ENCODE peak calls at places on chromosomes 1 and 21, in six cellular contexts. Y is tibial artery, B is IMR-90, D is colonic mucosa, G is ovary, L is psoas muscle. C is an unnamed sample.

GRCh38 chr1:244044423-244044822 is 6.7 kb upstream of the ZBTB18 start:
- DNase-seq in L (no peak), Y (no peak), G (no peak), D (no peak), B (no peak), C (no peak)

GRCh38 chr1:161206411-161207140 is 4.4 kb downstream of the NDUFS2 start:
- DNase-seq in G (peak), Y (no peak), B (peak), L (no peak), D (no peak), C (no peak)

GRCh38 chr1:29650476-29650875 is 414.2 kb downstream of the PTPRU start:
- DNase-seq in G (no peak), L (no peak), Y (peak), B (no peak), D (peak), C (no peak)

GRCh38 chr21:18499761-18500376 is 96.3 kb upstream of the TMPRSS15 start:
- DNase-seq in G (no peak), B (peak), D (peak), L (no peak), Y (no peak), C (no peak)

GRCh38 chr21:31198575-31198974 is 145.5 kb downstream of the TIAM1 start:
- DNase-seq in D (no peak), B (peak), Y (no peak), L (no peak), G (no peak), C (no peak)

GRCh38 chr1:94954292-94955220 is 27.6 kb upstream of the CNN3 start:
- DNase-seq in G (no peak), L (no peak), B (no peak), D (no peak), Y (no peak), C (no peak)

GRCh38 chr1:164728719-164729118 is 169.7 kb downstream of the PBX1 start:
- DNase-seq in L (no peak), B (no peak), Y (no peak), D (no peak), G (no peak), C (peak)

GRCh38 chr21:34807146-34807880 is 138.5 kb downstream of the CLIC6 start:
- DNase-seq in G (no peak), B (peak), Y (no peak), L (no peak), D (no peak), C (peak)

GRCh38 chr21:21463456-21463855 is 465.2 kb downstream of the NCAM2 start:
- DNase-seq in Y (no peak), L (no peak), B (no peak), D (no peak), G (no peak), C (no peak)

GRCh38 chr21:43302769-43303168 is 124.2 kb downstream of the SIK1 start:
- DNase-seq in G (no peak), L (peak), Y (peak), B (no peak), D (no peak), C (no peak)
- TF ChIP-seq CTCF in G (no peak), L (no peak), Y (no peak), B (no peak), D (no peak), C (no peak)

GRCh38 chr1:187471555-187471954 is 642.8 kb downstream of the PLA2G4A start:
- DNase-seq in G (no peak), Y (no peak), D (no peak), B (peak), L (no peak), C (no peak)

GRCh38 chr1:187476671-187477070 is 647.9 kb downstream of the PLA2G4A start:
- DNase-seq in L (no peak), D (no peak), G (no peak), B (peak), Y (no peak), C (no peak)

GRCh38 chr1:187469836-187470235 is 641.1 kb downstream of the PLA2G4A start:
- DNase-seq in B (no peak), L (no peak), G (no peak), Y (no peak), D (no peak), C (no peak)

GRCh38 chr1:187477103-187477502 is 648.4 kb downstream of the PLA2G4A start:
- DNase-seq in L (no peak), B (no peak), D (no peak), Y (no peak), G (no peak), C (no peak)

DNA sequence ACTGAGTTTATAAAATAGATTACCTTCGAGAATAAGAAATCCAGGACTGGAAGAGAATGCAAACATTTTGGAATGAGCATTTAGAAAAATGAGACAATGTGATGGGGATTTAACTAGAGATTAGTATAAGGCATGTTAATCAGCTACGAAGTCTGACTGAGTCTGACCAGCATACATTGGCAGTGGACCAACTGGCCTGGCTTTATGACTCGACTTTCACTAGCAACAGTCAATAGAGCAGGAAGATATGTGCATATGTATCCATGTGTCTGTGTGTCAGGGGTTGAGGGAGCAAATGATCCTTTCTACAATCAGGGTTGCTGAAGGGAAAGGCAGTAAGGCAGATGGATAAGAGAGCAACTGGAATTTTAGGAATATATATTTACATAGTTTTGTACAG is 645.5 kb downstream of the PLA2G4A start:
- DNase-seq in Y (no peak), D (no peak), G (no peak), L (no peak), B (peak), C (no peak)
- TF ChIP-seq CTCF in Y (no peak), D (no peak), G (no peak), L (no peak), B (no peak), C (no peak)

GRCh38 chr1:209076688-209077087 is 506.8 kb upstream of the CAMK1G start:
- DNase-seq in B (no peak), Y (no peak), D (no peak), L (no peak), G (no peak), C (no peak)
- TF ChIP-seq CTCF in B (no peak), Y (no peak), D (no peak), L (no peak), G (no peak), C (peak)

DNA sequence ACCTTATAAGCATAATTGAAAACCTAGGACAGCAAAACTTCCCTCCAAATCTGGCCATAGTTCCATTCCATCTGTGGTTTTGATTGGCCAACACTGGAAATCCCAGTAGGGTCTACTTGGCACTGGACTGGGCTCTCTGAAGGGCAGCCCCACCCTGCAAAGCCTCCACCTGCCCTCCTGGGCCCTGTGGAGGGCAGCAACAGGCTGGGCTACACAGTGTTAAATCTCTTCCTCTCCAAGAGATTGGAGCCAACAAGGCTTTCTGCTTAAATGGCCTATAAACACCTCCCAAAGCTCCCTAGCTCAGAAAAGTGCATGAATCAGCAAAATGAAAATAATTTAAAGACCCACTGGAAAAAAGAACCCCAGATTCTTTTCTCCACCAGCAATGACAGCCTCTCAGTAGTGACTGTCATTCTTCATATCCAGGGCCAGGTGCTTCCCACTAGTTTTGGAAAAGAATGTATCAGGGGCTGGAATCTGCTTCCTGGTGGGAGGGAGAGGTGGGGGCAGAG is 58.5 kb downstream of the BEND5 start:
- DNase-seq in Y (no peak), G (no peak), D (no peak), L (no peak), B (no peak), C (no peak)
- TF ChIP-seq CTCF in Y (no peak), G (no peak), D (no peak), L (no peak), B (no peak), C (no peak)

C was measured in AG09309.